ENCODE peak calls at places on chromosomes 6 and 20, in nine cellular contexts. One of them, this sample, is unnamed.

GRCh38 chr6:221531-222349 is 70.5 kb upstream of the DUSP22 start:
- DNase-seq in GM13977: no peak
- DNase-seq in GM10248: no peak
- DNase-seq in neural crest cell: no peak
- DNase-seq in astrocyte of the spinal cord: peak
- DNase-seq in stomach: no peak
- DNase-seq in PC-3: peak
- DNase-seq in fibroblast of lung: peak
- DNase-seq in ovary: no peak
- DNase-seq in this sample: no peak

GRCh38 chr6:166075925-166076324 is 91.7 kb downstream of the TBXT start:
- DNase-seq in neural crest cell: no peak
- DNase-seq in stomach: no peak
- DNase-seq in fibroblast of lung: no peak
- DNase-seq in astrocyte of the spinal cord: no peak
- DNase-seq in GM13977: no peak
- DNase-seq in GM10248: no peak
- DNase-seq in ovary: no peak
- DNase-seq in PC-3: no peak
- DNase-seq in this sample: no peak

GRCh38 chr20:38926934-38927616 is 858 bp downstream of the FAM83D start:
- DNase-seq in PC-3: peak
- DNase-seq in GM13977: peak
- DNase-seq in ovary: no peak
- DNase-seq in fibroblast of lung: peak
- DNase-seq in GM10248: no peak
- DNase-seq in astrocyte of the spinal cord: peak
- DNase-seq in neural crest cell: no peak
- DNase-seq in stomach: no peak
- DNase-seq in this sample: no peak

GRCh38 chr20:14989891-14990290 is 652.5 kb upstream of the FLRT3 start:
- DNase-seq in GM10248: no peak
- DNase-seq in ovary: no peak
- DNase-seq in neural crest cell: no peak
- DNase-seq in GM13977: no peak
- DNase-seq in PC-3: no peak
- DNase-seq in stomach: no peak
- DNase-seq in astrocyte of the spinal cord: no peak
- DNase-seq in fibroblast of lung: no peak
- DNase-seq in this sample: no peak

GRCh38 chr6:127586372-127586771 is 9.4 kb downstream of the C6orf58 start:
- DNase-seq in fibroblast of lung: no peak
- DNase-seq in ovary: no peak
- DNase-seq in GM13977: no peak
- DNase-seq in PC-3: no peak
- DNase-seq in GM10248: no peak
- DNase-seq in neural crest cell: no peak
- DNase-seq in stomach: no peak
- DNase-seq in astrocyte of the spinal cord: no peak
- DNase-seq in this sample: no peak

GRCh38 chr6:139872635-139873034 is 498.2 kb upstream of the CITED2 start:
- DNase-seq in GM13977: no peak
- DNase-seq in ovary: no peak
- DNase-seq in GM10248: no peak
- DNase-seq in stomach: no peak
- DNase-seq in PC-3: no peak
- DNase-seq in neural crest cell: no peak
- DNase-seq in astrocyte of the spinal cord: no peak
- DNase-seq in fibroblast of lung: no peak
- DNase-seq in this sample: no peak

GRCh38 chr6:149149682-149150081 is 167.8 kb upstream of the TAB2 start:
- DNase-seq in astrocyte of the spinal cord: no peak
- DNase-seq in neural crest cell: no peak
- DNase-seq in fibroblast of lung: no peak
- DNase-seq in GM10248: no peak
- DNase-seq in GM13977: no peak
- DNase-seq in ovary: no peak
- DNase-seq in PC-3: no peak
- DNase-seq in stomach: no peak
- DNase-seq in this sample: no peak

GRCh38 chr6:116165596-116165995 is 39.7 kb upstream of the COL10A1 start:
- DNase-seq in fibroblast of lung: no peak
- DNase-seq in stomach: no peak
- DNase-seq in neural crest cell: no peak
- DNase-seq in GM10248: no peak
- DNase-seq in PC-3: no peak
- DNase-seq in astrocyte of the spinal cord: no peak
- DNase-seq in GM13977: no peak
- DNase-seq in ovary: no peak
- DNase-seq in this sample: no peak

GRCh38 chr6:82022614-82023102 is 224.9 kb downstream of the IBTK start:
- DNase-seq in GM10248: no peak
- DNase-seq in stomach: no peak
- DNase-seq in fibroblast of lung: peak
- DNase-seq in neural crest cell: no peak
- DNase-seq in astrocyte of the spinal cord: peak
- DNase-seq in ovary: no peak
- DNase-seq in GM13977: no peak
- DNase-seq in PC-3: peak
- DNase-seq in this sample: no peak

GRCh38 chr6:153956807-153957206 is 82.2 kb upstream of the OPRM1 start:
- DNase-seq in stomach: no peak
- DNase-seq in neural crest cell: no peak
- DNase-seq in ovary: no peak
- DNase-seq in GM10248: no peak
- DNase-seq in GM13977: no peak
- DNase-seq in PC-3: no peak
- DNase-seq in fibroblast of lung: peak
- DNase-seq in astrocyte of the spinal cord: no peak
- DNase-seq in this sample: no peak

GRCh38 chr20:53672484-53673129 is 79.0 kb upstream of the ZNF217 start:
- DNase-seq in neural crest cell: no peak
- DNase-seq in GM10248: no peak
- DNase-seq in stomach: no peak
- DNase-seq in fibroblast of lung: peak
- DNase-seq in GM13977: no peak
- DNase-seq in astrocyte of the spinal cord: peak
- DNase-seq in ovary: no peak
- DNase-seq in PC-3: peak
- DNase-seq in this sample: no peak

GRCh38 chr6:26161322-26161721 is 74.1 kb downstream of the HFE start:
- DNase-seq in astrocyte of the spinal cord: no peak
- DNase-seq in stomach: no peak
- DNase-seq in GM13977: no peak
- DNase-seq in GM10248: no peak
- DNase-seq in PC-3: peak
- DNase-seq in ovary: no peak
- DNase-seq in fibroblast of lung: no peak
- DNase-seq in neural crest cell: no peak
- DNase-seq in this sample: no peak

GRCh38 chr6:51414361-51414760 is 595.7 kb downstream of the TFAP2B start:
- DNase-seq in PC-3: no peak
- DNase-seq in GM13977: no peak
- DNase-seq in stomach: no peak
- DNase-seq in astrocyte of the spinal cord: no peak
- DNase-seq in fibroblast of lung: no peak
- DNase-seq in neural crest cell: no peak
- DNase-seq in ovary: no peak
- DNase-seq in GM10248: no peak
- DNase-seq in this sample: no peak

GRCh38 chr6:27468334-27468733 is 4.6 kb downstream of the ZNF184 start:
- DNase-seq in astrocyte of the spinal cord: peak
- DNase-seq in ovary: no peak
- DNase-seq in PC-3: peak
- DNase-seq in stomach: no peak
- DNase-seq in fibroblast of lung: peak
- DNase-seq in GM13977: no peak
- DNase-seq in neural crest cell: no peak
- DNase-seq in GM10248: no peak
- DNase-seq in this sample: no peak

GRCh38 chr6:33019358-33019757 is 10.0 kb upstream of the HLA-DOA start:
- DNase-seq in astrocyte of the spinal cord: no peak
- DNase-seq in GM10248: peak
- DNase-seq in fibroblast of lung: no peak
- DNase-seq in neural crest cell: no peak
- DNase-seq in ovary: no peak
- DNase-seq in GM13977: no peak
- DNase-seq in PC-3: no peak
- DNase-seq in stomach: no peak
- DNase-seq in this sample: no peak

GRCh38 chr6:33018904-33019303 is 9.5 kb upstream of the HLA-DOA start:
- DNase-seq in astrocyte of the spinal cord: peak
- DNase-seq in ovary: peak
- DNase-seq in PC-3: no peak
- DNase-seq in fibroblast of lung: no peak
- DNase-seq in GM10248: peak
- DNase-seq in neural crest cell: no peak
- DNase-seq in GM13977: peak
- DNase-seq in stomach: peak
- DNase-seq in this sample: no peak

GRCh38 chr6:33021917-33022316 is 12.5 kb upstream of the HLA-DOA start:
- DNase-seq in GM13977: peak
- DNase-seq in neural crest cell: no peak
- DNase-seq in stomach: no peak
- DNase-seq in astrocyte of the spinal cord: no peak
- DNase-seq in fibroblast of lung: no peak
- DNase-seq in GM10248: peak
- DNase-seq in ovary: no peak
- DNase-seq in PC-3: no peak
- DNase-seq in this sample: no peak

GRCh38 chr6:33028220-33028849 is 18.9 kb upstream of the HLA-DOA start:
- DNase-seq in GM10248: no peak
- DNase-seq in neural crest cell: no peak
- DNase-seq in astrocyte of the spinal cord: no peak
- DNase-seq in stomach: no peak
- DNase-seq in PC-3: no peak
- DNase-seq in GM13977: peak
- DNase-seq in fibroblast of lung: no peak
- DNase-seq in ovary: no peak
- DNase-seq in this sample: no peak

DNA sequence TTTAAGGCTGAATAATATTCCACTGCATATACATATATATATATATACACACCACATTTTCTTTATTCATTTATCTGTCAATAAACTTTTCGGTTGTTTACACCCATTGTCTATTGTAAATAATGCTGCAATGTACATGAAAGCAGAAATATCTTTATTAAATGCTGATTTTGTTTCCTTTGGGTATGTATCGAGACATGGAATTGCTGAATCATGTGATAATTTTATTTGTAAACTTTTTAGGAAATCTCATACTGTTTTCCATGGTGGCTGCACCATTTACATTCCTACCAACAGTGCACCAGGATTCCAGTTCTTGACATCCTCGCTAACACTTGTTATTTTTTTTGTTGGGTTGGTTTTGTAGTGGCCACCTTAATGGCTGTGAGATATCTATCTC is 14.1 kb upstream of the HLA-DOA start:
- DNase-seq in PC-3: no peak
- DNase-seq in neural crest cell: no peak
- DNase-seq in ovary: no peak
- DNase-seq in GM10248: no peak
- DNase-seq in astrocyte of the spinal cord: no peak
- DNase-seq in stomach: no peak
- DNase-seq in GM13977: no peak
- DNase-seq in fibroblast of lung: no peak
- DNase-seq in this sample: no peak
- TF ChIP-seq CTCF in PC-3: no peak
- TF ChIP-seq CTCF in neural crest cell: no peak
- TF ChIP-seq CTCF in ovary: no peak
- TF ChIP-seq CTCF in GM10248: no peak
- TF ChIP-seq CTCF in astrocyte of the spinal cord: no peak
- TF ChIP-seq CTCF in stomach: no peak
- TF ChIP-seq CTCF in GM13977: no peak
- TF ChIP-seq CTCF in fibroblast of lung: no peak
- TF ChIP-seq CTCF in this sample: no peak

GRCh38 chr6:42961020-42961470 is 491 bp downstream of the GNMT start:
- DNase-seq in ovary: no peak
- DNase-seq in PC-3: no peak
- DNase-seq in stomach: no peak
- DNase-seq in astrocyte of the spinal cord: no peak
- DNase-seq in GM13977: no peak
- DNase-seq in neural crest cell: no peak
- DNase-seq in GM10248: no peak
- DNase-seq in fibroblast of lung: no peak
- DNase-seq in this sample: no peak

GRCh38 chr6:42959917-42960242 is 674 bp upstream of the GNMT start:
- DNase-seq in GM10248: no peak
- DNase-seq in GM13977: no peak
- DNase-seq in stomach: no peak
- DNase-seq in ovary: no peak
- DNase-seq in PC-3: no peak
- DNase-seq in fibroblast of lung: no peak
- DNase-seq in astrocyte of the spinal cord: no peak
- DNase-seq in neural crest cell: no peak
- DNase-seq in this sample: no peak

GRCh38 chr6:42960243-42961019 is at the start of gene GNMT:
- DNase-seq in stomach: peak
- DNase-seq in ovary: peak
- DNase-seq in fibroblast of lung: peak
- DNase-seq in neural crest cell: peak
- DNase-seq in PC-3: peak
- DNase-seq in astrocyte of the spinal cord: no peak
- DNase-seq in GM10248: peak
- DNase-seq in GM13977: peak
- DNase-seq in this sample: no peak

GRCh38 chr6:42962096-42962495 is 1.5 kb downstream of the GNMT start:
- DNase-seq in PC-3: no peak
- DNase-seq in astrocyte of the spinal cord: no peak
- DNase-seq in ovary: no peak
- DNase-seq in GM13977: no peak
- DNase-seq in neural crest cell: no peak
- DNase-seq in GM10248: no peak
- DNase-seq in stomach: no peak
- DNase-seq in fibroblast of lung: no peak
- DNase-seq in this sample: no peak

GRCh38 chr6:42958125-42958524 is 2.4 kb upstream of the GNMT start:
- DNase-seq in ovary: no peak
- DNase-seq in stomach: no peak
- DNase-seq in PC-3: no peak
- DNase-seq in astrocyte of the spinal cord: no peak
- DNase-seq in neural crest cell: no peak
- DNase-seq in GM13977: no peak
- DNase-seq in GM10248: no peak
- DNase-seq in fibroblast of lung: no peak
- DNase-seq in this sample: no peak
- TF ChIP-seq CTCF in ovary: no peak
- TF ChIP-seq CTCF in stomach: no peak
- TF ChIP-seq CTCF in PC-3: no peak
- TF ChIP-seq CTCF in astrocyte of the spinal cord: no peak
- TF ChIP-seq CTCF in neural crest cell: no peak
- TF ChIP-seq CTCF in GM13977: no peak
- TF ChIP-seq CTCF in GM10248: no peak
- TF ChIP-seq CTCF in fibroblast of lung: no peak
- TF ChIP-seq CTCF in this sample: no peak

GRCh38 chr6:71888720-71889340 is 2.5 kb downstream of the RIMS1 start:
- DNase-seq in GM10248: no peak
- DNase-seq in astrocyte of the spinal cord: no peak
- DNase-seq in stomach: no peak
- DNase-seq in neural crest cell: no peak
- DNase-seq in PC-3: no peak
- DNase-seq in GM13977: no peak
- DNase-seq in ovary: no peak
- DNase-seq in fibroblast of lung: no peak
- DNase-seq in this sample: no peak
- TF ChIP-seq CTCF in GM10248: no peak
- TF ChIP-seq CTCF in astrocyte of the spinal cord: no peak
- TF ChIP-seq CTCF in stomach: no peak
- TF ChIP-seq CTCF in neural crest cell: no peak
- TF ChIP-seq CTCF in PC-3: no peak
- TF ChIP-seq CTCF in GM13977: no peak
- TF ChIP-seq CTCF in ovary: no peak
- TF ChIP-seq CTCF in fibroblast of lung: no peak
- TF ChIP-seq CTCF in this sample: no peak

GRCh38 chr6:168201383-168201782 is 118.2 kb downstream of the DACT2 start:
- DNase-seq in astrocyte of the spinal cord: no peak
- DNase-seq in fibroblast of lung: no peak
- DNase-seq in neural crest cell: no peak
- DNase-seq in ovary: no peak
- DNase-seq in PC-3: no peak
- DNase-seq in GM13977: no peak
- DNase-seq in GM10248: no peak
- DNase-seq in stomach: peak
- DNase-seq in this sample: no peak
- TF ChIP-seq CTCF in astrocyte of the spinal cord: no peak
- TF ChIP-seq CTCF in fibroblast of lung: no peak
- TF ChIP-seq CTCF in neural crest cell: peak
- TF ChIP-seq CTCF in ovary: no peak
- TF ChIP-seq CTCF in PC-3: peak
- TF ChIP-seq CTCF in GM13977: no peak
- TF ChIP-seq CTCF in GM10248: no peak
- TF ChIP-seq CTCF in stomach: no peak
- TF ChIP-seq CTCF in this sample: no peak